ENCODE peak calls at places on chromosome 18, in six cellular contexts. K is hypothalamus, M is EH, L is RWPE1, N is NCI-H1436, A is H7. Q is an unnamed sample.

GRCh38 chr18:42814184-42814583 is 301.3 kb downstream of the RIT2 start:
- DNase-seq in K (no peak), M (no peak), A (no peak), N (no peak), L (no peak), Q (no peak)

GRCh38 chr18:10374615-10375295 is 79.7 kb upstream of the APCDD1 start:
- DNase-seq in M (peak; percentile 96), L (peak; percentile 16), A (no peak), N (no peak), K (no peak), Q (peak; percentile 75)

GRCh38 chr18:59357928-59358327 is 1.1 kb downstream of the LMAN1 start:
- DNase-seq in K (no peak), A (no peak), N (no peak), M (peak; percentile 86), L (peak; percentile 16), Q (peak; percentile 87)

GRCh38 chr18:39345321-39345720 is 1779.7 kb upstream of the CELF4 start:
- DNase-seq in M (peak; percentile 92), N (no peak), L (no peak), K (no peak), A (no peak), Q (no peak)

GRCh38 chr18:34704823-34705222 is 5.3 kb upstream of the DTNA start:
- DNase-seq in L (no peak), K (no peak), M (no peak), A (no peak), N (no peak), Q (no peak)

GRCh38 chr18:39624934-39625333 is 2059.3 kb upstream of the CELF4 start:
- DNase-seq in K (no peak), A (no peak), M (peak; percentile 69), L (peak; percentile 21), N (no peak), Q (peak; percentile 77)

GRCh38 chr18:5628512-5629255 is 84.9 kb upstream of the EPB41L3 start:
- DNase-seq in M (peak; percentile 13), L (no peak), N (no peak), K (no peak), A (peak; percentile 76), Q (peak; percentile 4)

GRCh38 chr18:26621161-26622026 is 73.0 kb upstream of the KCTD1 start:
- DNase-seq in L (peak; percentile 17), N (no peak), A (peak; percentile 81), K (no peak), M (peak; percentile 32), Q (peak; percentile 58)

GRCh38 chr18:50644807-50645206 is 84.9 kb downstream of the MAPK4 start:
- DNase-seq in K (no peak), A (peak; percentile 66), L (peak; percentile 22), M (no peak), N (no peak), Q (peak; percentile 63)

GRCh38 chr18:39455300-39455699 is 1889.7 kb upstream of the CELF4 start:
- DNase-seq in L (peak; percentile 35), K (no peak), A (no peak), N (no peak), M (peak; percentile 26), Q (peak; percentile 96)

GRCh38 chr18:63365909-63366269 is 1.1 kb downstream of the KDSR start:
- DNase-seq in M (peak; percentile 27), N (no peak), L (no peak), A (peak; percentile 31), K (no peak), Q (no peak)

GRCh38 chr18:2180586-2180985 is 390.7 kb downstream of the METTL4 start:
- DNase-seq in A (no peak), L (no peak), N (no peak), K (no peak), M (no peak), Q (peak; percentile 79)

GRCh38 chr18:40851014-40851429 is 1104.0 kb upstream of the PIK3C3 start:
- DNase-seq in L (peak; percentile 24), K (no peak), N (no peak), A (no peak), M (peak; percentile 9), Q (peak; percentile 80)

GRCh38 chr18:46832856-46833255 is 76.0 kb upstream of the ST8SIA5 start:
- DNase-seq in K (no peak), A (no peak), N (no peak), L (no peak), M (no peak), Q (no peak)

GRCh38 chr18:65227970-65228369 is 522.8 kb upstream of the CDH7 start:
- DNase-seq in N (no peak), L (no peak), K (no peak), M (no peak), A (peak; percentile 6), Q (no peak)

GRCh38 chr18:23718243-23718720 is 29.0 kb downstream of the LAMA3 start:
- DNase-seq in N (no peak), L (no peak), A (no peak), M (peak; percentile 90), K (no peak), Q (peak; percentile 83)

GRCh38 chr18:2981212-2981728 is 31.7 kb downstream of the LPIN2 start:
- DNase-seq in N (no peak), M (peak; percentile 95), A (no peak), L (peak; percentile 45), K (no peak), Q (peak; percentile 48)

GRCh38 chr18:741931-742512 is 29.6 kb upstream of the ENOSF1 start:
- DNase-seq in A (peak; percentile 44), M (peak; percentile 57), L (peak; percentile 53), K (no peak), N (peak; percentile 27), Q (peak; percentile 51)

GRCh38 chr18:28831476-28831875 is 654.5 kb upstream of the CDH2 start:
- DNase-seq in A (no peak), N (no peak), K (no peak), L (no peak), M (peak; percentile 9), Q (no peak)